ENCODE peak calls at places on chromosome 22, in five cellular contexts. A is AG10803, C is adipocyte, T is osteoblast, J is uterus. Y is an unnamed sample.

GRCh38 chr22:46079861-46080821 is 70.2 kb upstream of the PPARA start:
- DNase-seq in A (peak; percentile 95), J (peak; percentile 88), C (no peak), T (peak; percentile 98), Y (no peak)

GRCh38 chr22:48710410-48710809 is 1117.3 kb downstream of the BRD1 start:
- DNase-seq in A (no peak), T (peak; percentile 77), C (no peak), J (no peak), Y (no peak)

GRCh38 chr22:29109853-29110252 is 37.0 kb downstream of the KREMEN1 start:
- DNase-seq in C (no peak), A (no peak), J (no peak), T (no peak), Y (no peak)

GRCh38 chr22:48493733-48494132 is 1333.9 kb downstream of the BRD1 start:
- DNase-seq in C (no peak), T (peak; percentile 80), J (no peak), A (no peak), Y (no peak)

GRCh38 chr22:25485626-25486545 is 78.6 kb upstream of the GRK3 start:
- DNase-seq in J (no peak), T (no peak), C (no peak), A (no peak), Y (no peak)

GRCh38 chr22:27580311-27580897 is 221.2 kb downstream of the MN1 start:
- DNase-seq in C (no peak), J (no peak), A (peak; percentile 15), T (no peak), Y (no peak)

GRCh38 chr22:11627436-11627797 is 3900.6 kb upstream of the OR11H1 start:
- DNase-seq in C (no peak), J (no peak), T (peak; percentile 69), A (peak; percentile 73), Y (peak; percentile 2)

GRCh38 chr22:17536269-17536668 is 27.0 kb upstream of the SLC25A18 start:
- DNase-seq in T (peak; percentile 17), A (peak; percentile 37), J (no peak), C (no peak), Y (no peak)

GRCh38 chr22:24976442-24977218 is 24.1 kb downstream of the KIAA1671 start:
- DNase-seq in C (no peak), A (no peak), J (no peak), T (peak; percentile 37), Y (no peak)

GRCh38 chr22:22109693-22110466 is 127.3 kb upstream of the TOP3B start:
- DNase-seq in J (no peak), A (no peak), T (no peak), C (no peak), Y (no peak)

GRCh38 chr22:44979154-44979553 is 30.7 kb downstream of the PHF21B start:
- DNase-seq in C (no peak), T (no peak), J (no peak), A (no peak), Y (no peak)

GRCh38 chr22:41995211-41995610 is 3.4 kb upstream of the WBP2NL start:
- DNase-seq in C (no peak), T (peak; percentile 23), J (no peak), A (no peak), Y (no peak)

GRCh38 chr22:41557401-41558240 is 3.2 kb upstream of the CSDC2 start:
- DNase-seq in C (peak; percentile 89), T (peak; percentile 97), J (peak; percentile 83), A (peak; percentile 80), Y (peak; percentile 54)

GRCh38 chr22:28025866-28026575 is 107.0 kb upstream of the PITPNB start:
- DNase-seq in A (no peak), J (peak; percentile 4), T (peak; percentile 18), C (no peak), Y (no peak)

GRCh38 chr22:43375951-43376455 is 32.8 kb upstream of the SCUBE1 start:
- DNase-seq in J (no peak), C (no peak), A (peak; percentile 49), T (no peak), Y (no peak)

GRCh38 chr22:42621505-42622002 is 6.9 kb upstream of the POLDIP3 start:
- DNase-seq in J (peak; percentile 67), A (peak; percentile 80), T (peak; percentile 98), C (peak; percentile 89), Y (no peak)

GRCh38 chr22:21593406-21594232 is 26.1 kb downstream of the UBE2L3 start:
- DNase-seq in A (no peak), T (no peak), C (no peak), J (no peak), Y (no peak)

GRCh38 chr22:48378673-48379072 is 1449.0 kb downstream of the BRD1 start:
- DNase-seq in J (no peak), C (no peak), T (no peak), A (no peak), Y (no peak)

GRCh38 chr22:27386186-27386585 is 415.4 kb downstream of the MN1 start:
- DNase-seq in C (no peak), T (no peak), A (no peak), J (no peak), Y (no peak)

GRCh38 chr22:24952837-24953293 is 349 bp downstream of the KIAA1671 start:
- DNase-seq in J (no peak), C (peak; percentile 62), T (peak; percentile 98), A (peak; percentile 33), Y (no peak)

GRCh38 chr22:40834628-40835027 is 15.5 kb upstream of the SLC25A17 start:
- DNase-seq in A (no peak), C (no peak), T (no peak), J (no peak), Y (no peak)

GRCh38 chr22:21947040-21948014 is 5.3 kb downstream of the PPM1F start:
- DNase-seq in J (no peak), A (peak; percentile 55), T (peak; percentile 93), C (peak; percentile 71), Y (no peak)

GRCh38 chr22:27880778-27881394 is 38.2 kb downstream of the PITPNB start:
- DNase-seq in T (no peak), J (no peak), A (peak; percentile 83), C (peak; percentile 90), Y (peak; percentile 36)

GRCh38 chr22:21943571-21944448 is 8.8 kb downstream of the PPM1F start:
- DNase-seq in C (no peak), T (peak; percentile 37), J (no peak), A (no peak), Y (no peak)

GRCh38 chr22:43474161-43475101 is 62.6 kb downstream of the MPPED1 start:
- DNase-seq in J (no peak), A (no peak), T (no peak), C (no peak), Y (no peak)

GRCh38 chr22:48438791-48439559 is 1388.7 kb downstream of the BRD1 start:
- DNase-seq in A (peak; percentile 72), C (no peak), T (no peak), J (no peak), Y (no peak)

GRCh38 chr22:44972363-44973083 is 37.3 kb downstream of the PHF21B start:
- DNase-seq in T (peak; percentile 73), J (no peak), C (no peak), A (no peak), Y (no peak)

GRCh38 chr22:26124991-26125725 is 44.1 kb upstream of the SEZ6L start:
- DNase-seq in C (no peak), A (no peak), T (no peak), J (no peak), Y (no peak)

GRCh38 chr22:41285441-41285819 is 557 bp downstream of the RANGAP1 start:
- DNase-seq in C (peak; percentile 91), A (peak; percentile 82), J (peak; percentile 46), T (peak; percentile 97), Y (peak; percentile 72)

DNA sequence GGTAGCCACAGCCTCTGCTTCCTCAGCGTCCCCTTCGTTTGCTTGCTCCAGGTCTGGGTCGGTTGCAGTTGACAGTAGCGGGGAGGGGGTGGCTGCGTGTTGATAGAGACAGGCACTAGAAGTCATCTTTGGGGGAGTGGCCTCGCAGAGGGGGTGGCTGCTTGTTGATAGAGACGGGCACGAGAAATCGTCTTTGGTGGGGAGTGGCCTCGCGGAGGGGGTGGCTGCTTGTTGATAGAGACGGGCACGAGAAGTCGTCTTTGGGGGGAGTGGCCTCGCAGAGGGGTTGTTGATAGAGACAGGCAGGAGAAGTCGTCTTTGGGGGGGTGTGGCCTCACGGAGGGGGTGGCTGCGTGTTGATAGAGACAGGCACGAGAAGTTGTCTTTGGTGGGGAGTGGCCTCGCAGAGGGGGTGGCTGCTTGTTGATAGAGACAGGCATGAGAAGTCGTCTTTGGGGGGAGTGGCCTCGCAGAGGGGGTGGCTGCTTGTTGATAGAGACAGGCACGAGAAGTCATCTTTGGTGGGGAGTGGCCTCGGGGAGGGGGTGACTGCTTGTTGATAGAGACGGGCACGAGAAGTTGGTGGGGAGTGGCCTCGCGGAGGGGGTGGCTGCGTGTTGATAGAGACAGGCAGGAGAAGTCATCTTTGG is 328.3 kb downstream of the TBC1D22A start:
- DNase-seq in A (peak; percentile 74), C (peak; percentile 47), J (no peak), T (no peak), Y (no peak)
- H3K4me3 ChIP-seq in A (peak overlapping the region; percentile 59), C (peak overlapping the region; percentile 83), J (peak overlapping the region; percentile 25), T (peak overlapping the region; percentile 69), Y (peak overlapping the region; percentile 46)

DNA sequence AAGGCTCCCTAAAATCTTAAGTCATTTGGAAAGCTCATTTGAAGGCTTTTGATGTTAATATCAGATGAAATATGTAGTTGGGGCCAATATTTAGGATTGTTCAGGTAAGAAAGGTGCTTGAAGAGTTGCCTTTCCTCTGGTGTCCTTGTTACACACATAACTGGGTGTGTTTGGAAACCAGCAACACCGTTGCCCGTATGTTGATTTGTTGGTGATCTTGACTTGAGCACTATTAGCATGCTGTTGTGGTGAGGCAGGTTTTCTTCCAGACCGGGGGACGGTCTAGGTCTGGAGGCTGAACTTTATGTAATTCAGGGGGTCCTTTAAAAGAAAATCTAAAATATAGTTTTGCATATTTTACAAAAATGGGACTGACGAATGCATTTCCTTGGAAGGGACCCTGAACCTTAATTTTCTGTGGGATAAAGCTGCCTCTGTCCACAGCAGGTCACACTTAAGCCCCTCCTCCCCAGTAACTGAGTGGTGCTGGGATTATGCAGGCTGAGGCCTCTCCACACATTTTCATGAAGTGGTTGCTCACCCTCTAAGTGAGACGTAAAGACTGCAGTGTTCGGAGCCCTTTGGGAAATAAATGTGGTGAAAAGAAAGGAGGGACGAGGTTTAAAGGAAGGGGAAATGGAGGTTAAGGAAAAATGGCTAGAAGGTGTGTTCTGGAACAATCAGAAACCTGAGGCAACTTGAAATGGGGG is 1.8 kb downstream of the YWHAH start:
- DNase-seq in C (peak; percentile 19), J (no peak), A (no peak), T (peak; percentile 62), Y (no peak)
- H3K4me3 ChIP-seq in C (peak overlapping the region; percentile 95), J (peak overlapping the region; percentile 83), A (peak overlapping the region; percentile 86), T (peak overlapping the region; percentile 85), Y (peak overlapping the region; percentile 63)

DNA sequence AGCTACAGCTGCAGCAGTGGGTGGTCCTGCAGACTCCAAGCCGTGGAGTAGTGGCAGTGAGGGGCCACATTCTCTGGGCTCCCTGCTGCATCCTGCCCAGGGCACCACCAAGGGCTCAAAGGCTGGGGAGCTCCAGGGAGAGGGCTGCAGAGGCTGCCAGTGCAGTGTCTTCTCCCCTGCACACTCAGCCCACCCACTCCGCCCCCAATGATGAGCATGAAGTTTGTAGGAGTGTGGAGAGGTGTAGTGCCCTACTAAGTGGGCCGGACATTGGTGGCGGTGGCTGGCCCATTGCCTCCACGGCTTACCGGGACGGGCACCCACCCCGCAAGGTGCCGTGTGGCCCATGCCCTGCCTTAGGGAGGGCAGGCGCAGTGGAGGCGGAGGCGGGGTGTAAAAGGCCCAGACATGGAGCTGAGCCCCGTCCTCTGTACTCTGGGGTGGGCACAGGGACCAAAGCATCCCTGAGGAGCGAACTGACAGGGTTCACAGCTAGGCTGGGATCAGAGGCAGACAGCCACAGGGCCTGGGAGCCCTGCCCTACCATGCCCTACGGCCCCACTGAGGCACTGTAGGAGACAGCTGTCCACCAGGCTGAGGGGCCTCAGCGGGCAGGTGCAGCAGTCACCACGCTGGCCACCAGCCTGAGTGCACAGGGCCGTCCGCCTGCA is 18.9 kb downstream of the ARVCF start:
- DNase-seq in C (no peak), A (no peak), T (peak; percentile 66), J (no peak), Y (no peak)
- H3K4me3 ChIP-seq in C (no peak overlapping the region), A (no peak overlapping the region), T (no peak overlapping the region), J (no peak overlapping the region), Y (no peak overlapping the region)

GRCh38 chr22:35098921-35099320 is 33.0 kb downstream of the ISX start:
- DNase-seq in C (no peak), A (no peak), T (no peak), J (no peak), Y (no peak)
- H3K4me3 ChIP-seq in C (no peak overlapping the region), A (no peak overlapping the region), T (no peak overlapping the region), J (no peak overlapping the region), Y (no peak overlapping the region)